ENCODE peak calls at places on chromosomes 1 and 21, in seven cellular contexts. B, Y, Z, F, H, Q and V are unnamed samples.

GRCh38 chr1:53125623-53126360 is 16.6 kb downstream of the SLC1A7 start:
- DNase-seq in Q (no peak), B (no peak), Z (no peak), Y (no peak), F (no peak), H (no peak), V (no peak)

GRCh38 chr1:80218112-80218511 is 1211.6 kb upstream of the ADGRL4 start:
- DNase-seq in B (no peak), Y (peak; percentile 48), Z (peak; percentile 45), H (peak; percentile 10), F (no peak), Q (no peak), V (peak; percentile 8)

GRCh38 chr21:18443085-18443484 is 39.5 kb upstream of the TMPRSS15 start:
- DNase-seq in H (no peak), Z (no peak), Y (peak; percentile 41), B (no peak), F (no peak), Q (no peak), V (no peak)

GRCh38 chr21:39483917-39484316 is 32.1 kb downstream of the SH3BGR start:
- DNase-seq in H (no peak), Y (no peak), Q (peak; percentile 15), Z (peak; percentile 0), B (no peak), F (no peak), V (no peak)

GRCh38 chr21:21434944-21435343 is 436.7 kb downstream of the NCAM2 start:
- DNase-seq in F (no peak), Z (no peak), Y (no peak), Q (no peak), B (no peak), H (no peak), V (no peak)

GRCh38 chr1:6009120-6010040 is 17.2 kb upstream of the NPHP4 start:
- DNase-seq in Q (no peak), Y (no peak), Z (no peak), B (no peak), F (no peak), H (no peak), V (no peak)

GRCh38 chr1:205631010-205631726 is 643 bp downstream of the ELK4 start:
- DNase-seq in Q (peak; percentile 75), B (peak; percentile 82), Z (peak; percentile 82), F (peak; percentile 78), H (peak; percentile 87), Y (peak; percentile 95), V (peak; percentile 78)

GRCh38 chr1:217014066-217014465 is 290.8 kb upstream of the ESRRG start:
- DNase-seq in B (no peak), Y (no peak), H (no peak), Q (no peak), Z (no peak), F (no peak), V (no peak)

GRCh38 chr1:173114381-173114780 is 63.6 kb upstream of the TNFSF18 start:
- DNase-seq in Q (no peak), F (no peak), Y (no peak), H (no peak), Z (no peak), B (no peak), V (no peak)

GRCh38 chr1:172109357-172109756 is 268.1 kb downstream of the DNM3 start:
- DNase-seq in H (no peak), B (no peak), F (no peak), Q (peak; percentile 18), Z (no peak), Y (no peak), V (no peak)

GRCh38 chr1:61073871-61074270 is 8.5 kb upstream of the NFIA start:
- DNase-seq in Q (no peak), Y (no peak), B (no peak), Z (no peak), H (no peak), F (no peak), V (no peak)

GRCh38 chr1:61261585-61261984 is 179.2 kb downstream of the NFIA start:
- DNase-seq in Z (no peak), Q (no peak), Y (no peak), B (no peak), F (no peak), H (no peak), V (no peak)

GRCh38 chr1:160007577-160008200 is 24.1 kb downstream of the PIGM start:
- DNase-seq in Q (no peak), Z (peak; percentile 26), B (no peak), Y (peak; percentile 51), H (no peak), F (no peak), V (peak; percentile 34)

GRCh38 chr1:38059632-38060286 is 13.2 kb upstream of the POU3F1 start:
- DNase-seq in Q (no peak), F (no peak), Z (no peak), H (no peak), Y (no peak), B (no peak), V (no peak)

GRCh38 chr1:241586905-241587532 is 53.1 kb downstream of the CHML start:
- DNase-seq in Q (peak; percentile 38), H (no peak), Y (no peak), Z (no peak), B (no peak), F (no peak), V (no peak)

GRCh38 chr21:42040411-42041180 is 30.4 kb upstream of the ZBTB21 start:
- DNase-seq in Q (peak; percentile 53), Z (peak; percentile 58), H (peak; percentile 16), B (no peak), F (no peak), Y (no peak), V (peak; percentile 96)

GRCh38 chr1:54221113-54221834 is 21.3 kb downstream of the MRPL37 start:
- DNase-seq in F (no peak), Z (no peak), H (no peak), B (no peak), Q (no peak), Y (no peak), V (no peak)

GRCh38 chr1:202571719-202572339 is 138.4 kb downstream of the SYT2 start:
- DNase-seq in B (peak; percentile 54), Y (peak; percentile 59), Q (peak; percentile 42), H (peak; percentile 60), F (peak; percentile 44), Z (peak; percentile 42), V (no peak)

GRCh38 chr1:84386716-84387479 is 11.4 kb upstream of the DNASE2B start:
- DNase-seq in F (no peak), H (peak; percentile 12), B (no peak), Z (no peak), Q (no peak), Y (no peak), V (no peak)

GRCh38 chr1:35807614-35808375 is at the start of gene AGO4:
- DNase-seq in Q (peak; percentile 49), Y (peak; percentile 48), H (peak; percentile 68), B (peak; percentile 54), F (peak; percentile 47), Z (peak; percentile 44), V (peak; percentile 14)

GRCh38 chr1:159804924-159805323 is 2.8 kb downstream of the FCRL6 start:
- DNase-seq in Y (no peak), Q (peak; percentile 80), F (no peak), B (no peak), H (no peak), Z (no peak), V (peak; percentile 24)

GRCh38 chr1:225146478-225146877 is 217.0 kb downstream of the DNAH14 start:
- DNase-seq in Y (no peak), Q (no peak), F (no peak), B (no peak), H (no peak), Z (no peak), V (no peak)

GRCh38 chr1:43453442-43454269 is at the start of gene HYI:
- DNase-seq in Y (no peak), B (peak; percentile 90), H (peak; percentile 85), F (peak; percentile 92), Z (peak; percentile 76), Q (peak; percentile 90), V (peak; percentile 80)

GRCh38 chr1:170001266-170001665 is 73.2 kb downstream of the KIFAP3 start:
- DNase-seq in H (no peak), Q (no peak), Z (no peak), F (no peak), Y (no peak), B (no peak), V (no peak)

DNA sequence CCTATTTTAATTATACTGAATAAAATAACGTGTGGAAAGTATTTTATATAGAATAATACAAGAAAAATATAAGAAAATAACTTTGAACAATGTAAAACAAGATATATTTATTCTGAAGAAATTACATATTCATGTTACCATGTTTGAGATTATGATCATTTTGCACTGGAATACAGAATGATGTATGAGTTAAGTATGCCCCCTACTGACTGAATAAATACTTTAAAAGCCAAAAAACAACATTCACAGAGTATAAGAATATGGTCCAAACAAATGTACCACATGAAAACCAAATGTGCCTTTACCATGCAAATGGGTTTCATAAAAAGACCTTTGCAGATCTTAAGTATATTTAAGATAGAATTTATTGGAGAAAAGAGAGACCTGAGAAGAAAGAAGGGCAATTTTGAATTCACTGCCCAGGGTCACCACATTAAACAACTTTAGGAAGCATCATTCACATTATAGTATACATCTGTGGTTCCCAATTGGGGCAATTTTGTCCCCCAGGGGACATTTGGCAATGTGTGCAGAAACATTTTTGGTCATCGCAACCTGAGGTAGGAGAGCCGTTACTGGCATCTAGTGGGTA is 136.6 kb upstream of the GFI1 start:
- DNase-seq in Y (peak; percentile 37), Z (peak; percentile 3), F (no peak), B (no peak), Q (no peak), H (no peak), V (no peak)
- TF ChIP-seq CTCF in Y (peak; percentile 84), Z (peak; percentile 44), F (peak; percentile 33), B (no peak), Q (peak; percentile 19), H (no peak), V (peak; percentile 41)

GRCh38 chr1:147892216-147892615 is 10.4 kb upstream of the GJA8 start:
- DNase-seq in B (no peak), Y (peak; percentile 21), H (no peak), Z (peak; percentile 34), Q (no peak), F (no peak), V (no peak)
- TF ChIP-seq CTCF in B (no peak), Y (no peak), H (no peak), Z (no peak), Q (no peak), F (no peak), V (no peak)

GRCh38 chr1:1235016-1235744 is 3.1 kb downstream of the B3GALT6 start:
- DNase-seq in Q (no peak), H (no peak), F (no peak), Z (no peak), B (no peak), Y (no peak), V (no peak)
- TF ChIP-seq CTCF in Q (no peak), H (no peak), F (no peak), Z (no peak), B (no peak), Y (no peak), V (no peak)

DNA sequence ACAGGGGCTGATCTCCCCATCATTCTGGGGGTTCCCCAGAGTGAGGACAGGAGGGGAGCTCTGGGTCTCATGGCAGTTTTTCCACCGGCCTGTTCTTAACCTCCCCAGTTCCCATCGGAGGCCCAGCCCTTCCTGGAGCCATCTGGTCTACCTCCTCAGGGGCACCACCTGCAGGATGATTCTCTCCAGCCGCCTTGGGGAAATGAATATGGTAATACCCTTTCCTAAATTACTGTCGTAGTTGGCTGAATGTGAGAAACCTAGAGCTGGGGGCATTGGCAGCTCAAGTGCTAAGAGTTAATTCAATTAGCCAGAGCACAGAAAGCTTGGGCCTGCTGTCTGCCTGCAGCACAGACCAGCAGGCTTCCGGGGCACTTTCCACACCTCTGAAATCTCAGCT is 64.9 kb downstream of the TAS1R2 start:
- DNase-seq in F (no peak), Q (no peak), H (peak; percentile 4), B (peak; percentile 3), Y (no peak), Z (no peak), V (peak; percentile 18)
- TF ChIP-seq CTCF in F (no peak), Q (no peak), H (no peak), B (no peak), Y (peak; percentile 31), Z (no peak), V (no peak)